ENCODE peak calls at places on chromosomes 12 and 14, in nine cellular contexts. Q is transverse colon; L is A549; Y is fibroblast of lung; X is neuronal stem cell; P is heart left ventricle; A is CD4-positive, alpha-beta T cell; K is body of pancreas; J is left ventricle myocardium inferior. N is an unnamed sample. For H3K9me3, the result is how much of the 10 kb centered on the place peaks cover.

GRCh38 chr12:44774815-44775411 is 101.2 kb downstream of the NELL2 start:
- DNase-seq in Q (peak), L (peak), Y (no peak), X (peak), P (no peak), A (peak), K (peak), J (no peak), N (peak)

GRCh38 chr12:68794653-68795253 is 13.2 kb upstream of the MDM2 start:
- DNase-seq in Q (no peak), L (no peak), Y (peak), X (no peak), P (no peak), A (no peak), K (no peak), J (no peak), N (no peak)

GRCh38 chr12:26725517-26725916 is 107.5 kb downstream of the ITPR2 start:
- DNase-seq in Q (no peak), L (no peak), Y (no peak), X (no peak), P (no peak), A (no peak), K (no peak), J (no peak), N (no peak)

GRCh38 chr12:26953447-26953846 is 15.2 kb downstream of the FGFR1OP2 start:
- DNase-seq in Q (no peak), L (no peak), Y (peak), X (no peak), P (no peak), A (no peak), K (peak), J (no peak), N (peak)

GRCh38 chr12:131896080-131896810 is 1.8 kb downstream of the ULK1 start:
- DNase-seq in Q (peak), L (peak), Y (peak), X (peak), P (peak), A (peak), K (peak), J (peak), N (peak)

GRCh38 chr12:101743724-101744472 is 4.6 kb upstream of the SYCP3 start:
- DNase-seq in Q (peak), L (no peak), Y (no peak), X (no peak), P (no peak), A (no peak), K (no peak), J (no peak), N (no peak)

GRCh38 chr12:111122458-111122878 is 202.1 kb upstream of the MYL2 start:
- DNase-seq in Q (no peak), L (no peak), Y (no peak), X (no peak), P (no peak), A (no peak), K (no peak), J (no peak), N (no peak)

GRCh38 chr12:63862187-63863107 is 17.9 kb downstream of the SRGAP1 start:
- DNase-seq in Q (peak), L (peak), Y (no peak), X (no peak), P (no peak), A (no peak), K (peak), J (no peak), N (peak)

GRCh38 chr12:130761537-130762318 is 45.6 kb upstream of the RIMBP2 start:
- DNase-seq in Q (peak), L (peak), Y (peak), X (peak), P (no peak), A (peak), K (peak), J (peak), N (peak)

DNA sequence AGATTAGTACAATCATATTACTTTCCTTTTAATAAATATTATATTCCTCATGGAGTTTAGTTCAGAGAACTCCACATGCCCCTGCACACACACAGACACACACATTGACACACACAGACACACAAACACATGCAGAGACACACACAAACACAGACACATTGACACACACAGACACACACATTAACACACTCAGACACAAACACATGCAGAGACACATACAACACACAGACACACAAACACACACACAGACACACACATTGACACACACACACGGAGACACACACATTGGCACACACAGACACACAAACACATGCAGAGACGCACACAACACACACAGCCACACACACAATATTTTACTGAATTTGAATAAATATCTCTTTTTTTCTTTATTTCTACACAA is 12.5 kb upstream of the SCARB1 start:
- DNase-seq in Q (no peak), L (no peak), Y (no peak), X (no peak), P (no peak), A (no peak), K (no peak), J (no peak), N (no peak)
- H3K27ac ChIP-seq in Q (peak), L (peak), Y (no peak), X (no peak), P (no peak), A (no peak), K (no peak), J (no peak), N (no peak)

GRCh38 chr14:106625181-106625580 is 1098.8 kb downstream of the TMEM121 start:
- DNase-seq in Q (no peak), L (no peak), Y (no peak), X (no peak), P (no peak), A (no peak), K (no peak), J (no peak), N (no peak)
- H3K9me3 ChIP-seq in Q (under half), L (under half), Y (under half), X (under half), P (under half), A (under half), K (under half), J (under half), N (under half)

DNA sequence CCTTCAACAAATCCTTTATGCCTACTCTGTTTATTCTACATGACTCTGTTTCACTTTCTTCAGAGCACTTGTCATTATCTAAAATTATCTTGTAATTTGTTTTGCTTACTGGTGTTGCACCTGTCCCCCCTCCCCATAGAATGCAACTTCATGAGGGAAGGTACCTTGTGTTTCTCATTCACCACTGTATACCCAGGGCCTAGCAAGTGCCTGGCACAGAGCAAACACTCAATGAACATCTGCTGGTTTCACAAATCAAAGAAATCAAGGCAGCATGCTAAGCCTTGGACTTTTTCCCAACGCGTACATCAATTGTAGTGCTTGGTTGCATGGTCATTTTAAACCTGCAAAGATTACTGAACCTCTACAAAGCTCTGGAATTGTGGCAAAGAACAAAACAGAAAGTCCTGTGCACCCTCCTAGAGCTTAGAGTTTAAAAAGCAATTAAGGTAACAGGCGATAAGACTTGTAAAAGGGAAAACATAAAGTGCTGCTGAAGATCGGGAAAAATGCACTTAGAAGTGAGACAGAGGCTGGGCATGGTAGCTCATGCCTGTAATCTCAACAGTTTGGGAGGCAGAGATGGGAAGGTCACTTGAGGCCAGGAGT is 479.1 kb downstream of the MED13L start:
- DNase-seq in Q (no peak), L (no peak), Y (no peak), X (no peak), P (no peak), A (no peak), K (no peak), J (no peak), N (no peak)
- H3K27ac ChIP-seq in Q (no peak), L (no peak), Y (no peak), X (no peak), P (no peak), A (no peak), K (no peak), J (no peak), N (no peak)

GRCh38 chr14:24267516-24267915 is 3.9 kb downstream of the RABGGTA start:
- DNase-seq in Q (no peak), L (no peak), Y (no peak), X (no peak), P (no peak), A (no peak), K (no peak), J (no peak), N (no peak)

GRCh38 chr14:24263848-24264247 is 871 bp upstream of the TGM1 start:
- DNase-seq in Q (no peak), L (no peak), Y (no peak), X (no peak), P (no peak), A (no peak), K (no peak), J (no peak), N (no peak)

GRCh38 chr14:24268225-24268624 is 3.2 kb downstream of the RABGGTA start:
- DNase-seq in Q (no peak), L (no peak), Y (no peak), X (no peak), P (no peak), A (no peak), K (no peak), J (no peak), N (no peak)

GRCh38 chr14:24264298-24264697 is 1.3 kb upstream of the TGM1 start:
- DNase-seq in Q (no peak), L (no peak), Y (no peak), X (no peak), P (no peak), A (no peak), K (no peak), J (no peak), N (no peak)

DNA sequence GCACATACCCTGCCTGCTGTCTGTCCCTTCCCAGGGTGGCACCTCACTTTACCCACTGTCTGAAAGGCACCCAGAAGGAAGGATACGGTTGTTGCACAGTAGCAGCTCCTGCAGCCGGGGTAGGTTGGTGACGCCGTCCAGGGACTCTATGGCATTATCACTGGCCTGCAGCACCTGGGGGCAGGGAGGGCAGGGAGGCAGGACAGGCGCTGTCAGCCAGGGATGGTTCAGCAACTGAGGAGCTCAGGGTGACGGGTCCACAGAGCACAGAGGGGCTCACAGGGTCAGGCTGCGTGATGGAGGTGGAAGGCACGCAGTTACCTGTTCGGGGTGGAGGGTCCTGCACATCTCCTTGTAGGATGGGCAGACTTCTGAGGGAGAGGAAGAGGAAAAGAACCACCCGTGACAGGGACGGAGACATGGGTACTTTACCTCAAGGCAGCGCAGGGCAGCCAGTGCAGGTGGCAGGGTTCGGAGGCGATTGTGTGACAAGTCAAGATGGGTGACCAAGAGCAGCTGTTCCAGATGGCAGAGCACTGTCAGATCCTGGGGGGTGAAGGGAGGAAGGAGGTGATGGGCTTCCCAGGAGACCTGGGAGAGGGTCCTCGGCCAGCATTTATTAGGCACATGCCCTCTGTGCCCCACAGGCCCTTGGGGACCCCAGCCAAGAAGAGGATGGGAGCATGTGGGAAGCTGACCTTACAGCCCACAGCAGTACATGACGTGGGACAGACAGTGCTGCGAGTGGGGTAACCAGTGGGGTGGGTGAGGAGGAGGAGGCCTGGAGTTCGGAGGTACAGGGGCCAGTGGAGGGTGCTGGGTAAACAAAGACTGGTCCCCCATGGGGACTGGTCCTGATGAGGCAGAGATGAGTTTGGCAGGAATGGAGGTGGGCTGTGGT is 3.6 kb upstream of the TGM1 start:
- DNase-seq in Q (no peak), L (no peak), Y (no peak), X (no peak), P (no peak), A (no peak), K (no peak), J (no peak), N (no peak)
- H3K9me3 ChIP-seq in Q (under half), L (under half), Y (under half), X (under half), P (under half), A (under half), K (under half), J (under half), N (under half)

GRCh38 chr12:11722071-11722470 is 72.6 kb downstream of the ETV6 start:
- DNase-seq in Q (no peak), L (no peak), Y (no peak), X (no peak), P (no peak), A (no peak), K (no peak), J (no peak), N (no peak)
- H3K27ac ChIP-seq in Q (no peak), L (no peak), Y (no peak), X (no peak), P (no peak), A (no peak), K (no peak), J (no peak), N (no peak)

GRCh38 chr14:33408291-33408690 is 469.6 kb downstream of the NPAS3 start:
- DNase-seq in Q (no peak), L (no peak), Y (no peak), X (no peak), P (no peak), A (no peak), K (no peak), J (no peak), N (no peak)

GRCh38 chr14:33402604-33403003 is 463.9 kb downstream of the NPAS3 start:
- DNase-seq in Q (no peak), L (no peak), Y (no peak), X (no peak), P (no peak), A (no peak), K (no peak), J (peak), N (no peak)

GRCh38 chr14:33404054-33404453 is 465.4 kb downstream of the NPAS3 start:
- DNase-seq in Q (no peak), L (no peak), Y (peak), X (no peak), P (no peak), A (no peak), K (no peak), J (no peak), N (no peak)

GRCh38 chr14:33406766-33407165 is 468.1 kb downstream of the NPAS3 start:
- DNase-seq in Q (no peak), L (no peak), Y (no peak), X (no peak), P (no peak), A (no peak), K (no peak), J (no peak), N (no peak)

DNA sequence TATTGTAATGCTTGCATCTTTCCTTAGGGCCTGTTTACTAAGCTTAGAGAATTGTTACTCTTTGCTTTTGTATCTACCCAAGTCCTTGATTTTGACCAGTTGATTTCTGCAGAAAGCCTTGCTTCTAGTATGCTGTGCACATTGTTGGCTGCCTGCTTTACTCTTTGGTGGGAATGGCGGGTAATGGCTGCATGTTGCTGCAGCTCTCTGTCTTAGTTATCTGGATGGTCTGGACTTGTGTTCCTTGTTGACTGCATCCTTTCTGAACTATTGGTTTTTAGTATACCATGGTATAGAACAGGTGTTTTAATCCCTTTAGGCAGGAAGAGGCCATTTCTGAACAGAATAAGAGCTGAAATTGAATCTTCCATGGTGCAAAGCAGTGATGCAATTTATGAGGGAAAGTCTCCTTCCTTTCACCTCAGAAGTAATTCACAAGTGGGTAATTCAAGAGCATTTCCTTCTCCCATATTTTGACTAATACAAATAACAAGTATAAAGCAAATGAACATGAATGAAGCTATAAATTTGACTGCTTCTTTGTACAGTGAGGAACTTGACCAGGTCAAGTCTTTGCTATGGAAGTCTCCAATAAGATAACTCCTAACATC is 466.4 kb downstream of the NPAS3 start:
- DNase-seq in Q (no peak), L (no peak), Y (no peak), X (no peak), P (no peak), A (no peak), K (no peak), J (no peak), N (no peak)
- H3K9me3 ChIP-seq in Q (under half), L (under half), Y (under half), X (under half), P (under half), A (under half), K (under half), J (under half), N (under half)

GRCh38 chr14:50425816-50426215 is 29.1 kb upstream of the CDKL1 start:
- DNase-seq in Q (no peak), L (no peak), Y (peak), X (no peak), P (no peak), A (no peak), K (no peak), J (no peak), N (no peak)
- H3K27ac ChIP-seq in Q (no peak), L (no peak), Y (no peak), X (no peak), P (no peak), A (no peak), K (no peak), J (no peak), N (no peak)